ENCODE peak calls at places on chromosomes 11 and 22, in seven cellular contexts. N is NCI-H1092; Z is heart left ventricle; O is astrocyte of the spinal cord; L is stimulated activated CD4-positive, alpha-beta T cell treated with anti-CD3 and anti-CD28 coated beads, TNF-alpha, amount 100 ng/mL, for 24 hours; M is AG04449; B is myocyte. G is an unnamed sample.

GRCh38 chr22:50215297-50216049 is 14.7 kb downstream of the SELENOO start:
- DNase-seq in B (no peak), M (no peak), N (no peak), O (no peak), Z (no peak), L (no peak), G (no peak)

GRCh38 chr11:6377902-6378694 is 12.2 kb upstream of the SMPD1 start:
- DNase-seq in Z (no peak), N (no peak), B (no peak), O (no peak), M (no peak), L (no peak), G (no peak)

GRCh38 chr11:73854680-73855079 is 22.0 kb downstream of the COA4 start:
- DNase-seq in B (no peak), Z (no peak), M (no peak), O (no peak), L (no peak), N (no peak), G (no peak)

GRCh38 chr11:125724125-125724524 is 22.0 kb upstream of the PATE1 start:
- DNase-seq in M (no peak), N (no peak), L (no peak), O (no peak), B (peak; percentile 10), Z (no peak), G (no peak)

GRCh38 chr11:70095541-70096252 is 17.6 kb downstream of the ANO1 start:
- DNase-seq in O (no peak), N (no peak), L (no peak), M (no peak), Z (no peak), B (no peak), G (no peak)

GRCh38 chr11:89201138-89201537 is 23.5 kb downstream of the TYR start:
- DNase-seq in L (no peak), B (no peak), N (no peak), Z (no peak), M (no peak), O (no peak), G (no peak)

GRCh38 chr11:128735935-128736610 is 42.2 kb downstream of the FLI1 start:
- DNase-seq in N (no peak), M (no peak), O (no peak), B (no peak), Z (no peak), L (no peak), G (no peak)

GRCh38 chr11:134518616-134519389 is 106.8 kb upstream of the B3GAT1 start:
- DNase-seq in N (no peak), M (no peak), L (no peak), B (no peak), O (no peak), Z (no peak), G (no peak)

GRCh38 chr11:32071811-32072210 is 19.1 kb upstream of the RCN1 start:
- DNase-seq in M (no peak), L (no peak), B (peak; percentile 73), Z (no peak), O (peak; percentile 70), N (no peak), G (no peak)

GRCh38 chr11:110455718-110456117 is 26.0 kb downstream of the FDX1 start:
- DNase-seq in Z (no peak), L (no peak), B (no peak), N (no peak), M (no peak), O (no peak), G (no peak)

GRCh38 chr11:35765211-35765610 is 102.6 kb downstream of the TRIM44 start:
- DNase-seq in Z (no peak), M (no peak), N (no peak), B (no peak), L (no peak), O (no peak), G (no peak)

GRCh38 chr11:92753161-92753560 is 216.3 kb upstream of the MTNR1B start:
- DNase-seq in B (no peak), M (no peak), L (no peak), N (no peak), Z (no peak), O (no peak), G (no peak)

GRCh38 chr11:118657709-118658108 is 21.7 kb downstream of the TREH start:
- DNase-seq in Z (no peak), L (no peak), B (no peak), M (no peak), O (no peak), N (no peak), G (no peak)

GRCh38 chr11:31233425-31233824 is 136.1 kb downstream of the DCDC1 start:
- DNase-seq in B (no peak), L (no peak), O (no peak), Z (no peak), M (no peak), N (no peak), G (no peak)

GRCh38 chr22:46862418-46863324 is 100.2 kb downstream of the TBC1D22A start:
- DNase-seq in L (no peak), N (no peak), O (no peak), Z (no peak), M (no peak), B (no peak), G (no peak)

GRCh38 chr11:114914231-114915005 is 236.1 kb downstream of the NXPE2 start:
- DNase-seq in Z (no peak), B (no peak), O (no peak), M (no peak), L (no peak), N (no peak), G (no peak)

GRCh38 chr11:60924110-60924905 is at the start of gene TMEM132A:
- DNase-seq in Z (peak; percentile 82), N (peak; percentile 61), M (no peak), O (peak; percentile 58), L (no peak), B (peak; percentile 78), G (peak; percentile 58)

GRCh38 chr22:41341990-41342389 is 39.8 kb upstream of the TEF start:
- DNase-seq in B (no peak), O (no peak), M (no peak), N (no peak), Z (no peak), L (peak; percentile 10), G (no peak)

GRCh38 chr11:30798547-30799236 is 212.5 kb upstream of the MPPED2 start:
- DNase-seq in B (no peak), L (no peak), N (no peak), Z (no peak), M (no peak), O (no peak), G (no peak)

GRCh38 chr11:116330439-116331185 is 442.2 kb downstream of the BUD13 start:
- DNase-seq in O (no peak), B (no peak), M (no peak), N (no peak), L (no peak), Z (peak; percentile 29), G (no peak)

GRCh38 chr11:26599421-26599820 is 27.4 kb upstream of the MUC15 start:
- DNase-seq in Z (no peak), B (peak; percentile 2), L (no peak), N (no peak), O (peak; percentile 58), M (no peak), G (no peak)

GRCh38 chr11:77592727-77593126 is 3.0 kb downstream of the AQP11 start:
- DNase-seq in N (peak; percentile 7), L (no peak), O (no peak), B (no peak), Z (no peak), M (no peak), G (no peak)

GRCh38 chr11:115965754-115966504 is 461.7 kb upstream of the CADM1 start:
- DNase-seq in L (no peak), Z (peak; percentile 65), M (no peak), N (no peak), B (peak; percentile 91), O (no peak), G (no peak)

GRCh38 chr22:32531955-32532818 is 57.6 kb downstream of the FBXO7 start:
- DNase-seq in B (peak; percentile 92), Z (peak; percentile 95), N (peak; percentile 10), L (no peak), M (peak; percentile 36), O (peak; percentile 77), G (no peak)

GRCh38 chr11:36465449-36466163 is 44.5 kb downstream of the TRAF6 start:
- DNase-seq in L (no peak), B (no peak), N (no peak), O (peak; percentile 64), Z (no peak), M (no peak), G (no peak)

GRCh38 chr11:36793542-36793926 is 195.5 kb upstream of the RAG2 start:
- DNase-seq in L (no peak), B (no peak), M (no peak), N (no peak), O (no peak), Z (no peak), G (no peak)

GRCh38 chr11:130282111-130282510 is 32.6 kb downstream of the ZBTB44 start:
- DNase-seq in N (no peak), Z (no peak), M (no peak), O (no peak), L (no peak), B (no peak), G (no peak)

GRCh38 chr11:126497581-126498109 is 142.2 kb downstream of the ST3GAL4 start:
- DNase-seq in L (no peak), Z (no peak), B (no peak), M (no peak), O (no peak), N (no peak), G (no peak)

GRCh38 chr22:37817705-37818311 is 5.4 kb upstream of the GALR3 start:
- DNase-seq in N (peak; percentile 48), M (no peak), B (peak; percentile 86), O (peak; percentile 81), Z (peak; percentile 88), L (peak; percentile 83), G (peak; percentile 73)

GRCh38 chr11:123122341-123122740 is 60.4 kb upstream of the HSPA8 start:
- DNase-seq in L (no peak), N (no peak), B (peak; percentile 52), O (peak; percentile 46), Z (peak; percentile 35), M (no peak), G (no peak)

GRCh38 chr11:70871881-70872280 is 380.5 kb downstream of the SHANK2 start:
- DNase-seq in N (no peak), B (peak; percentile 22), O (no peak), L (no peak), M (no peak), Z (no peak), G (no peak)